ENCODE peak calls at places on chromosomes 7 and 10, in seven cellular contexts. One of them, this sample, is unnamed.

GRCh38 chr10:65941098-65941655 is 984.7 kb upstream of the LRRTM3 start:
- DNase-seq in GDM1: no peak
- DNase-seq in Right ventricle myocardium superior: no peak
- DNase-seq in GM10248: no peak
- DNase-seq in neural crest cell: no peak
- DNase-seq in natural killer cell: no peak
- DNase-seq in amniotic epithelial cell: no peak
- DNase-seq in this sample: no peak

GRCh38 chr7:107958764-107959526 is 44.0 kb downstream of the LAMB1 start:
- DNase-seq in GDM1: no peak
- DNase-seq in Right ventricle myocardium superior: no peak
- DNase-seq in GM10248: no peak
- DNase-seq in neural crest cell: no peak
- DNase-seq in natural killer cell: no peak
- DNase-seq in amniotic epithelial cell: peak
- DNase-seq in this sample: peak

GRCh38 chr10:72948762-72949161 is 5.8 kb downstream of the PLA2G12B start:
- DNase-seq in GDM1: no peak
- DNase-seq in Right ventricle myocardium superior: no peak
- DNase-seq in GM10248: no peak
- DNase-seq in neural crest cell: no peak
- DNase-seq in natural killer cell: no peak
- DNase-seq in amniotic epithelial cell: no peak
- DNase-seq in this sample: no peak

GRCh38 chr7:123533929-123534382 is 439 bp downstream of the IQUB start:
- DNase-seq in GDM1: no peak
- DNase-seq in Right ventricle myocardium superior: no peak
- DNase-seq in GM10248: no peak
- DNase-seq in neural crest cell: no peak
- DNase-seq in natural killer cell: no peak
- DNase-seq in amniotic epithelial cell: no peak
- DNase-seq in this sample: no peak

GRCh38 chr7:24051651-24052050 is 232.3 kb upstream of the NPY start:
- DNase-seq in GDM1: no peak
- DNase-seq in Right ventricle myocardium superior: no peak
- DNase-seq in GM10248: no peak
- DNase-seq in neural crest cell: no peak
- DNase-seq in natural killer cell: no peak
- DNase-seq in amniotic epithelial cell: no peak
- DNase-seq in this sample: no peak

GRCh38 chr7:27141591-27142561 is 1.6 kb downstream of the HOXA5 start:
- DNase-seq in GDM1: no peak
- DNase-seq in Right ventricle myocardium superior: no peak
- DNase-seq in GM10248: no peak
- DNase-seq in neural crest cell: no peak
- DNase-seq in natural killer cell: no peak
- DNase-seq in amniotic epithelial cell: no peak
- DNase-seq in this sample: peak

GRCh38 chr7:157691521-157692155 is 354.8 kb downstream of the DNAJB6 start:
- DNase-seq in GDM1: no peak
- DNase-seq in Right ventricle myocardium superior: no peak
- DNase-seq in GM10248: no peak
- DNase-seq in neural crest cell: peak
- DNase-seq in natural killer cell: peak
- DNase-seq in amniotic epithelial cell: no peak
- DNase-seq in this sample: no peak

GRCh38 chr10:35768731-35769130 is 126.6 kb upstream of the FZD8 start:
- DNase-seq in GDM1: no peak
- DNase-seq in Right ventricle myocardium superior: no peak
- DNase-seq in GM10248: no peak
- DNase-seq in neural crest cell: no peak
- DNase-seq in natural killer cell: no peak
- DNase-seq in amniotic epithelial cell: no peak
- DNase-seq in this sample: no peak

GRCh38 chr10:31926765-31927596 is 1.6 kb downstream of the ARHGAP12 start:
- DNase-seq in GDM1: no peak
- DNase-seq in Right ventricle myocardium superior: no peak
- DNase-seq in GM10248: no peak
- DNase-seq in neural crest cell: no peak
- DNase-seq in natural killer cell: no peak
- DNase-seq in amniotic epithelial cell: no peak
- DNase-seq in this sample: no peak

GRCh38 chr7:69115788-69116187 is 482.5 kb upstream of the AUTS2 start:
- DNase-seq in GDM1: no peak
- DNase-seq in Right ventricle myocardium superior: no peak
- DNase-seq in GM10248: no peak
- DNase-seq in neural crest cell: no peak
- DNase-seq in natural killer cell: no peak
- DNase-seq in amniotic epithelial cell: no peak
- DNase-seq in this sample: no peak

GRCh38 chr10:89352039-89352597 is 24.3 kb downstream of the IFIT3 start:
- DNase-seq in GDM1: no peak
- DNase-seq in Right ventricle myocardium superior: no peak
- DNase-seq in GM10248: peak
- DNase-seq in neural crest cell: no peak
- DNase-seq in natural killer cell: no peak
- DNase-seq in amniotic epithelial cell: peak
- DNase-seq in this sample: peak

GRCh38 chr7:112202819-112203218 is 3.4 kb downstream of the DOCK4 start:
- DNase-seq in GDM1: no peak
- DNase-seq in Right ventricle myocardium superior: no peak
- DNase-seq in GM10248: no peak
- DNase-seq in neural crest cell: no peak
- DNase-seq in natural killer cell: no peak
- DNase-seq in amniotic epithelial cell: no peak
- DNase-seq in this sample: peak

GRCh38 chr10:130747946-130748345 is 563.6 kb downstream of the TCERG1L start:
- DNase-seq in GDM1: no peak
- DNase-seq in Right ventricle myocardium superior: no peak
- DNase-seq in GM10248: no peak
- DNase-seq in neural crest cell: no peak
- DNase-seq in natural killer cell: no peak
- DNase-seq in amniotic epithelial cell: no peak
- DNase-seq in this sample: no peak